ENCODE peak calls at places on chromosome X, in six cellular contexts. S is sigmoid colon, I is transverse colon, J is GM12892, G is spleen, R is GM23338. Y is an unnamed sample.

GRCh38 chrX:68133181-68133580 is 300.1 kb downstream of the OPHN1 start:
- DNase-seq in S (no peak), I (no peak), J (no peak), G (no peak), R (no peak), Y (no peak)

GRCh38 chrX:112734250-112734649 is 54.5 kb upstream of the LHFPL1 start:
- DNase-seq in S (no peak), I (no peak), J (no peak), G (no peak), R (peak; percentile 9), Y (no peak)

GRCh38 chrX:23694606-23695005 is 27.3 kb downstream of the PRDX4 start:
- DNase-seq in S (peak; percentile 82), I (peak; percentile 55), J (peak; percentile 27), G (no peak), R (peak; percentile 55), Y (peak; percentile 64)

GRCh38 chrX:20729421-20729820 is 462.7 kb upstream of the RPS6KA3 start:
- DNase-seq in S (no peak), I (no peak), J (no peak), G (no peak), R (no peak), Y (no peak)

GRCh38 chrX:12378263-12378662 is 240.0 kb downstream of the FRMPD4 start:
- DNase-seq in S (no peak), I (no peak), J (no peak), G (no peak), R (no peak), Y (no peak)

GRCh38 chrX:48883729-48884128 is 13.8 kb downstream of the TIMM17B start:
- DNase-seq in S (no peak), I (no peak), J (no peak), G (no peak), R (peak; percentile 17), Y (no peak)

GRCh38 chrX:91434351-91435168 is at the start of gene PABPC5:
- DNase-seq in S (peak; percentile 93), I (peak; percentile 57), J (no peak), G (peak; percentile 81), R (peak; percentile 76), Y (peak; percentile 34)

GRCh38 chrX:68508799-68509198 is 9.9 kb downstream of the YIPF6 start:
- DNase-seq in S (no peak), I (no peak), J (no peak), G (no peak), R (peak; percentile 45), Y (no peak)

GRCh38 chrX:148592595-148592994 is 92.2 kb downstream of the AFF2 start:
- DNase-seq in S (no peak), I (no peak), J (no peak), G (no peak), R (no peak), Y (no peak)

GRCh38 chrX:74225111-74225510 is 78.9 kb upstream of the ZCCHC13 start:
- DNase-seq in S (no peak), I (no peak), J (no peak), G (no peak), R (no peak), Y (no peak)

GRCh38 chrX:151151668-151152267 is 24.6 kb upstream of the GPR50 start:
- DNase-seq in S (no peak), I (peak; percentile 13), J (no peak), G (no peak), R (peak; percentile 66), Y (no peak)

GRCh38 chrX:154655346-154655745 is 2.0 kb upstream of the CTAG2 start:
- DNase-seq in S (no peak), I (no peak), J (no peak), G (no peak), R (no peak), Y (no peak)
- TF ChIP-seq POLR2AphosphoS5 in S (no peak), I (no peak), J (no peak), G (no peak), R (no peak), Y (no peak)

DNA sequence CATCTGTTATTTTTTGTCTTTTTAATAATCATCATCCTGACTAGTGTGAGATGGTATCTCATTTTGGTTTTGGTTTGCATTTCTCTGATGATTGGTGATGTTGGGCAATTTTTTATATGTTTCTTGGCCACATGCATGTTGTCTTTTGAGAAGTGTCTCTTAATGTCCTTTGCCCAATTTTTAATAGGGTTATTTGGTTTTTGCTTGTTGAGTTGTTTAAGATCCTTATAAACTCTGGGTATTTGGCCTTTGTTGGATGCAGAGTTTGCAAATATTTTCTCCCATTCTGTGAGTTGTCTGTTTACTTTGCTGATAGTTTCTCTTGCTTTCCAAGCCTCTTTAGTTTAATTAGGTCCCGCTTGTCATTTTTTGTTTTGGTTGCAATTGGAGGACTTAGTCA is 152.1 kb upstream of the MED14 start:
- DNase-seq in S (no peak), I (no peak), J (no peak), G (no peak), R (no peak), Y (no peak)
- TF ChIP-seq POLR2AphosphoS5 in S (no peak), I (no peak), J (no peak), G (no peak), R (no peak), Y (no peak)

GRCh38 chrX:3697701-3698279 is 15.7 kb downstream of the PRKX start:
- DNase-seq in S (peak; percentile 67), I (no peak), J (no peak), G (no peak), R (no peak), Y (no peak)
- TF ChIP-seq POLR2AphosphoS5 in S (peak; percentile 26), I (no peak), J (no peak), G (no peak), R (no peak), Y (no peak)

DNA sequence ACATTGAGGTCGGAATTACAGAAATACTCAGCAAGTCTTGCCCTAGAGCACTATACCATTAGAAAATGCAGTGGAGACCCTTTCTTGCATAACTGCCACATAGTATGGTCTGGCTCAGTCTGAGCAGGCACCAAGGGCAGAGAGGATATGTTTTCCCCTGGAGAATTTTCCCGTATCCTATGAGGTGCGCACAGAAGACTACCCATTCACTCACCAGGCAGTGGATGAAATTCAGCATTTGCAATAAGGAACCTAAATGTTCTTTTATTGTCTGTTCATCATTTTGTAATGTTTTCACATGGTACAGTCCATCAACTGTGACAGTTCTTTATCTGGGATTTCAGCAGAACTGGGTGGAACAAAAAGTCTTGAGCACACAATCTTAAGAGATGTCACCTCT is 15.5 kb downstream of the JADE3 start:
- DNase-seq in S (no peak), I (no peak), J (no peak), G (no peak), R (no peak), Y (no peak)
- TF ChIP-seq POLR2AphosphoS5 in S (no peak), I (no peak), J (no peak), G (no peak), R (no peak), Y (no peak)

DNA sequence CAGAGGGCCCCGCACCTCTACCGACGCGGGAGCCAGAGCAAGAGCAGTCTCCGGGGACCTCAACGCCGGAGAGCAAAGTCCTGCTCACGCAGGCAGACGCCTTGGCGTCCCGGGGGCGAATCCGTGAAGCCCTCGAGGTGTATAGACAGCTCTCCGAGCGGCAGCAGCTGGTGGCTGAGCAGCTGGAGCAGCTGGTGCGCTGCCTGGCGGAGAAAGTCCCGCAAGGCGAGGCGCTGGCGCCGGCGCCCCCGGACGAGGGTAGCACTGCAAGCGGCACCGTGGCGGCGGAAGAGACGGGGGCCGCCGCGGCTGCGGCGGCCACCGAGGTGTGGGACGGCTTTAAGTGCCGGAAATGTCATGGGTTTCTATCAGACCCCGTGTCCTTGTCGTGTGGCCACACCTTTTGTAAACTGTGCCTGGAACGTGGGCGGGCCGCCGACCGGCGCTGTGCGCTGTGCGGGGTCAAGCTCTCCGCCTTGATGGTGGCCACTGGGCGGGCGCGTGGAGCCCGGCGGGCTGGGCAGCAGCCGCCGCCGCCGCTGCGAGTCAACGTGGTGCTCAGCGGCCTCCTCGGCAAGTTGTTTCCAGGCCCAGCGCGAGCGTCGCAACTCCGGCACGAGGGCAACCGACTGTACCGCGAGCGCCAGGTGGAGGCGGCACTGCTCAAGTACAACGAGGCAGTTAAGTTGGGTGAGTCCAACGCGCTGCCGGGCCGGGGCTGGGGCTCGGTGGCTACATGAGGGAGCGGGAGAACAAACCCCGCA is 672 bp downstream of the LONRF3 start:
- DNase-seq in S (peak; percentile 79), I (peak; percentile 58), J (peak; percentile 27), G (peak; percentile 88), R (peak; percentile 60), Y (peak; percentile 68)
- TF ChIP-seq POLR2AphosphoS5 in S (no peak), I (peak; percentile 48), J (no peak), G (no peak), R (no peak), Y (no peak)

Y was measured in stomach.